ENCODE peak calls at places on chromosomes 5 and 9, in four cellular contexts. One of them, this sample, is unnamed.

GRCh38 chr5:28648108-28648507 is 1609.7 kb upstream of the CDH9 start:
- DNase-seq in ovary: no peak
- DNase-seq in thyroid gland: no peak
- DNase-seq in IMR-90: no peak
- DNase-seq in this sample: no peak

GRCh38 chr5:93874080-93874479 is 132.7 kb upstream of the POU5F2 start:
- DNase-seq in ovary: no peak
- DNase-seq in thyroid gland: no peak
- DNase-seq in IMR-90: peak; percentile 37
- DNase-seq in this sample: no peak

GRCh38 chr5:139422307-139422893 is 16.9 kb downstream of the DNAJC18 start:
- DNase-seq in ovary: no peak
- DNase-seq in thyroid gland: no peak
- DNase-seq in IMR-90: peak; percentile 78
- DNase-seq in this sample: no peak

GRCh38 chr5:9545959-9546851 is at the start of gene SEMA5A:
- DNase-seq in ovary: peak; percentile 80
- DNase-seq in thyroid gland: peak; percentile 64
- DNase-seq in IMR-90: peak; percentile 66
- DNase-seq in this sample: peak; percentile 73

GRCh38 chr5:126683912-126684311 is 83.2 kb downstream of the PHAX start:
- DNase-seq in ovary: no peak
- DNase-seq in thyroid gland: no peak
- DNase-seq in IMR-90: no peak
- DNase-seq in this sample: no peak

GRCh38 chr5:90473321-90474234 is 993 bp downstream of the MBLAC2 start:
- DNase-seq in ovary: no peak
- DNase-seq in thyroid gland: peak; percentile 49
- DNase-seq in IMR-90: peak; percentile 18
- DNase-seq in this sample: peak; percentile 44

GRCh38 chr5:18394154-18394804 is 760.0 kb downstream of the TAF11L14 start:
- DNase-seq in ovary: peak; percentile 18
- DNase-seq in thyroid gland: peak; percentile 63
- DNase-seq in IMR-90: peak; percentile 18
- DNase-seq in this sample: peak; percentile 66

GRCh38 chr9:73434826-73435225 is 283.2 kb downstream of the ANXA1 start:
- DNase-seq in ovary: no peak
- DNase-seq in thyroid gland: no peak
- DNase-seq in IMR-90: no peak
- DNase-seq in this sample: no peak

GRCh38 chr9:137112564-137113384 is 1.8 kb downstream of the DPP7 start:
- DNase-seq in ovary: no peak
- DNase-seq in thyroid gland: no peak
- DNase-seq in IMR-90: no peak
- DNase-seq in this sample: no peak

GRCh38 chr5:52989781-52990530 is 804 bp downstream of the ITGA2 start:
- DNase-seq in ovary: peak; percentile 14
- DNase-seq in thyroid gland: peak; percentile 56
- DNase-seq in IMR-90: peak; percentile 60
- DNase-seq in this sample: peak; percentile 43

GRCh38 chr9:132094314-132094791 is 14.7 kb upstream of the MED27 start:
- DNase-seq in ovary: no peak
- DNase-seq in thyroid gland: no peak
- DNase-seq in IMR-90: peak; percentile 95
- DNase-seq in this sample: no peak

GRCh38 chr9:5999443-6000104 is 15.8 kb downstream of the RANBP6 start:
- DNase-seq in ovary: no peak
- DNase-seq in thyroid gland: no peak
- DNase-seq in IMR-90: no peak
- DNase-seq in this sample: no peak

GRCh38 chr9:115391166-115391825 is 273.3 kb upstream of the TNC start:
- DNase-seq in ovary: no peak
- DNase-seq in thyroid gland: no peak
- DNase-seq in IMR-90: peak; percentile 28
- DNase-seq in this sample: no peak

GRCh38 chr5:1542755-1543154 is 19.0 kb upstream of the LPCAT1 start:
- DNase-seq in ovary: no peak
- DNase-seq in thyroid gland: no peak
- DNase-seq in IMR-90: no peak
- DNase-seq in this sample: peak; percentile 87

GRCh38 chr9:91285729-91286353 is 75.9 kb downstream of the AUH start:
- DNase-seq in ovary: no peak
- DNase-seq in thyroid gland: no peak
- DNase-seq in IMR-90: peak; percentile 54
- DNase-seq in this sample: no peak

DNA sequence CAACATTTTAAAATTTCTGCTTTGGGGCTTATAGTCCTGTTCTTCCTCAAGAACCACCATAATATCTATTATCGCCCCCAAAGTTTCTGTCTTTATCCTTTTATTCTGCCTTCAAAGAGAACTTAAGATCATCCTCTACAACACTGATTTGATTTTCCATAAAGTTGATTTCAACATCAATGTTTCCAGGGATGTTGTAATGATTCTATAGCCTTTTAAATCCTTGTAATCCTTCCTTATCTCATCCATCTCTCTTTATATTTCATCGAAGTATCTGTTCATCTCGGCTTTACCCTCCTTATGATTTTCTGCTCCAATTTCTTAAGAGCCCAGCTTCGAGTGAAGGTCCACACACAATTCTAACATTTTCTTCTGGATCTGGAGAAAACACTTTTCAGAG is 218.4 kb downstream of the CDK5RAP2 start:
- DNase-seq in ovary: no peak
- DNase-seq in thyroid gland: no peak
- DNase-seq in IMR-90: no peak
- DNase-seq in this sample: no peak
- H3K27ac ChIP-seq in ovary: no peak overlapping the region
- H3K27ac ChIP-seq in thyroid gland: no peak overlapping the region
- H3K27ac ChIP-seq in IMR-90: no peak overlapping the region
- H3K27ac ChIP-seq in this sample: no peak overlapping the region

GRCh38 chr5:143316844-143317631 is 86.4 kb downstream of the NR3C1 start:
- DNase-seq in ovary: no peak
- DNase-seq in thyroid gland: no peak
- DNase-seq in IMR-90: no peak
- DNase-seq in this sample: no peak

GRCh38 chr5:143315929-143316328 is 87.6 kb downstream of the NR3C1 start:
- DNase-seq in ovary: no peak
- DNase-seq in thyroid gland: no peak
- DNase-seq in IMR-90: no peak
- DNase-seq in this sample: no peak

GRCh38 chr5:143314664-143315063 is 88.8 kb downstream of the NR3C1 start:
- DNase-seq in ovary: no peak
- DNase-seq in thyroid gland: no peak
- DNase-seq in IMR-90: peak; percentile 89
- DNase-seq in this sample: no peak

GRCh38 chr5:143315214-143315613 is 88.3 kb downstream of the NR3C1 start:
- DNase-seq in ovary: no peak
- DNase-seq in thyroid gland: no peak
- DNase-seq in IMR-90: no peak
- DNase-seq in this sample: no peak

GRCh38 chr5:143316337-143316736 is 87.1 kb downstream of the NR3C1 start:
- DNase-seq in ovary: no peak
- DNase-seq in thyroid gland: no peak
- DNase-seq in IMR-90: no peak
- DNase-seq in this sample: no peak
- H3K4me1 ChIP-seq in ovary: peaks cover 6% of the 10 kb centered on the region
- H3K4me1 ChIP-seq in thyroid gland: peaks cover 42% of the 10 kb centered on the region
- H3K4me1 ChIP-seq in IMR-90: peaks cover 22% of the 10 kb centered on the region
- H3K4me1 ChIP-seq in this sample: peaks cover 43% of the 10 kb centered on the region

DNA sequence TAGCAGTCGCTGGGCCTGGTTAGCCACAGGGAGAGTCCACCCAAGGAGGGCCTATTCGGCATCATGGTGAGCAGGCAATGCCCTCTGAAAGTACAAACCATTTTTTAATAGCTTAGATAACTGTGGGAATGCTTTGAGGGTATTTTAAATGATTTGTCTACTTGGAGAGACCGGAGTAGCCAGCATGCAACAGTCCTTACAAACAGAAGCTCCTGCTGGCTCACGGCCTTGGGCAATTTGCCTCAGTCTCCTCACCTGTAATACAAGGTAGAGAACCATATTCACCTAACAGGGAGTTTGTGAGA is 128.8 kb downstream of the COL23A1 start:
- DNase-seq in ovary: no peak
- DNase-seq in thyroid gland: no peak
- DNase-seq in IMR-90: no peak
- DNase-seq in this sample: no peak
- TF ChIP-seq CTCF in ovary: no peak
- TF ChIP-seq CTCF in thyroid gland: no peak
- TF ChIP-seq CTCF in IMR-90: no peak
- TF ChIP-seq CTCF in this sample: no peak

GRCh38 chr5:6485441-6485840 is 36.8 kb downstream of the UBE2QL1 start:
- DNase-seq in ovary: no peak
- DNase-seq in thyroid gland: no peak
- DNase-seq in IMR-90: no peak
- DNase-seq in this sample: no peak

GRCh38 chr5:6484446-6484845 is 35.8 kb downstream of the UBE2QL1 start:
- DNase-seq in ovary: no peak
- DNase-seq in thyroid gland: no peak
- DNase-seq in IMR-90: no peak
- DNase-seq in this sample: no peak

GRCh38 chr5:6486074-6486473 is 37.4 kb downstream of the UBE2QL1 start:
- DNase-seq in ovary: no peak
- DNase-seq in thyroid gland: no peak
- DNase-seq in IMR-90: no peak
- DNase-seq in this sample: no peak

GRCh38 chr5:6483880-6484382 is 35.3 kb downstream of the UBE2QL1 start:
- DNase-seq in ovary: no peak
- DNase-seq in thyroid gland: no peak
- DNase-seq in IMR-90: no peak
- DNase-seq in this sample: no peak

GRCh38 chr5:6484899-6485298 is 36.2 kb downstream of the UBE2QL1 start:
- DNase-seq in ovary: no peak
- DNase-seq in thyroid gland: no peak
- DNase-seq in IMR-90: no peak
- DNase-seq in this sample: no peak
- H3K27ac ChIP-seq in ovary: no peak overlapping the region
- H3K27ac ChIP-seq in thyroid gland: no peak overlapping the region
- H3K27ac ChIP-seq in IMR-90: no peak overlapping the region
- H3K27ac ChIP-seq in this sample: no peak overlapping the region

GRCh38 chr9:134055981-134056461 is 11.8 kb downstream of the BRD3 start:
- DNase-seq in ovary: peak; percentile 75
- DNase-seq in thyroid gland: peak; percentile 99
- DNase-seq in IMR-90: peak; percentile 62
- DNase-seq in this sample: peak; percentile 83
- H3K4me1 ChIP-seq in ovary: peaks cover 32% of the 10 kb centered on the region
- H3K4me1 ChIP-seq in thyroid gland: peaks cover 65% of the 10 kb centered on the region
- H3K4me1 ChIP-seq in IMR-90: peaks cover 17% of the 10 kb centered on the region
- H3K4me1 ChIP-seq in this sample: peaks cover 38% of the 10 kb centered on the region

GRCh38 chr5:149367249-149367971 is 9.6 kb downstream of the PCYOX1L start:
- DNase-seq in ovary: peak; percentile 64
- DNase-seq in thyroid gland: peak; percentile 41
- DNase-seq in IMR-90: peak; percentile 70
- DNase-seq in this sample: peak; percentile 52
- TF ChIP-seq CTCF in ovary: peak; percentile 62
- TF ChIP-seq CTCF in thyroid gland: peak; percentile 38
- TF ChIP-seq CTCF in IMR-90: peak; percentile 88
- TF ChIP-seq CTCF in this sample: peak; percentile 38

DNA sequence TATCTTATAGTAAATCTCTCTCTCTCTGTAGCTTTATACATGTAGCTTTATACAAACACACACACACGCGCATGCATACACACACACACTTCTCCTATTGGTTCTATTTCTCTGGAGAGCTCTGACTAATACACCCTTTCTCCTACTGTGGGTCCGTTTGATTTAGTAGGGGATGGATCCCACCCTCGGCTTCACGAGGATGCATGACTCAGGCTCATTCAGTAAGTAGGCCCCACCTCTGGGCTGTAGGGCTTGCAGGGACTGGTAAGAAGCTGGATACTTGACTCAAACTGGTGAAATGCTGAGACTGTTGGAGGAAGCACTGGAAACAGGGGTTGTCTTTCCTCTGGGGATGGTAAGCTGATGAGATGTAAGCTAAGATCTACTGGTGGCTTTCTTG is 98.7 kb downstream of the SLC24A2 start:
- DNase-seq in ovary: no peak
- DNase-seq in thyroid gland: no peak
- DNase-seq in IMR-90: peak; percentile 0
- DNase-seq in this sample: no peak
- H3K27ac ChIP-seq in ovary: no peak overlapping the region
- H3K27ac ChIP-seq in thyroid gland: no peak overlapping the region
- H3K27ac ChIP-seq in IMR-90: no peak overlapping the region
- H3K27ac ChIP-seq in this sample: no peak overlapping the region

DNA sequence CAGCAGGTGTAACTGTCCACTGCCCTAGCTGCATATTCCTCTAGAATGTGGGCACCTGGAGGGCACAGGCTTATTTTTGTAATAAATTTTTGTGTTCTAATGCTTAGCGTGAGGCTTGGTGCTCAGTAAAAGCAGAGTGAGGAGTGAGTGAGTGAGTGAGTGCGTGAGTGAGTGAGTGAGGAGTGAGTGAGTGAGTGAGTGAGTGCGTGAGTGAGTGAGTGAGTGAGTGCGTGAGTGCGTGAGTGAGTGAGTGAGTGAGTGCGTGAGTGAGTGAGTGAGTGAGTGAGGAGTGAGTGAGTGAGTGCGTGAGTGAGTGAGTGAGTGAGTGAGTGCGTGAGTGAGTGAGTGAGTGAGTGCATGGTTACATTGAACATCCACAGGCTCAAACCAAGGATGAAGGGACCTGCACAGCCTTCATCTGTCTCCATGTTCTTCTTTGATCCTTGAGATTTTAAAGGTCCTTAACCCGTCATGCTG is 371.5 kb downstream of the MED10 start:
- DNase-seq in ovary: no peak
- DNase-seq in thyroid gland: no peak
- DNase-seq in IMR-90: no peak
- DNase-seq in this sample: no peak
- H3K4me1 ChIP-seq in ovary: peaks cover 2% of the 10 kb centered on the region
- H3K4me1 ChIP-seq in thyroid gland: no peaks in the 10 kb centered on the region
- H3K4me1 ChIP-seq in IMR-90: no peaks in the 10 kb centered on the region
- H3K4me1 ChIP-seq in this sample: no peaks in the 10 kb centered on the region

GRCh38 chr9:27791311-27791710 is 218.0 kb upstream of the C9orf72 start:
- DNase-seq in ovary: no peak
- DNase-seq in thyroid gland: no peak
- DNase-seq in IMR-90: no peak
- DNase-seq in this sample: no peak

GRCh38 chr9:27792971-27793689 is 219.8 kb upstream of the C9orf72 start:
- DNase-seq in ovary: no peak
- DNase-seq in thyroid gland: no peak
- DNase-seq in IMR-90: no peak
- DNase-seq in this sample: no peak

GRCh38 chr9:27785714-27786100 is 212.4 kb upstream of the C9orf72 start:
- DNase-seq in ovary: no peak
- DNase-seq in thyroid gland: no peak
- DNase-seq in IMR-90: no peak
- DNase-seq in this sample: no peak

GRCh38 chr9:27784999-27785713 is 211.9 kb upstream of the C9orf72 start:
- DNase-seq in ovary: no peak
- DNase-seq in thyroid gland: no peak
- DNase-seq in IMR-90: no peak
- DNase-seq in this sample: no peak

DNA sequence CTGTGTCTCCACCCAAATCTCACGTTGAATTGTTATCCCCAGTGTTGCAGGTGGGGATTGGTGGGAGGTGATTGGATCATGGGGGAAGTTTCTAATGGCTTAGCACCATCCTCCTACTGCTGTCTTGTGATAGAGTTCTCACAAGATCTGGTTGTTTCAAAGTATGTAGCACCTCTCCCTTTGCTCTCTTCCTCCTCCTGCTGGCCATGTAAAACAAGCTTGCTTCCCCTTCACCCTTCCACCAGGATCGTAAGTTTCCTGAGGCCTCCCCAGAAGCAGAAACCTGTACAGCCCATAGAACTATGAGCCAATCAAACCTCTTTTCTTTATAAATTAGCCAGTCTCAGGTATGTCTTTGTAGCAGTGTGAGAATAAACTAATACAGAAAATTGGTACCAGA is 214.7 kb upstream of the C9orf72 start:
- DNase-seq in ovary: no peak
- DNase-seq in thyroid gland: no peak
- DNase-seq in IMR-90: no peak
- DNase-seq in this sample: no peak
- TF ChIP-seq CTCF in ovary: no peak
- TF ChIP-seq CTCF in thyroid gland: no peak
- TF ChIP-seq CTCF in IMR-90: no peak
- TF ChIP-seq CTCF in this sample: no peak

This sample was measured in lung.